ENCODE peak calls at places on chromosomes 3 and 15, in four cellular contexts. R, E, W and D are unnamed samples.

GRCh38 chr15:77120576-77120975 is 49.7 kb upstream of the TSPAN3 start:
- DNase-seq in R (no peak), E (no peak), W (no peak), D (no peak)

GRCh38 chr3:171712168-171712938 is 97.9 kb downstream of the PLD1 start:
- DNase-seq in R (no peak), E (no peak), W (no peak), D (no peak)

GRCh38 chr3:157662171-157662570 is 159.0 kb upstream of the VEPH1 start:
- DNase-seq in R (no peak), E (no peak), W (no peak), D (no peak)

GRCh38 chr3:190673157-190673556 is 159.3 kb downstream of the IL1RAP start:
- DNase-seq in R (no peak), E (no peak), W (no peak), D (no peak)

GRCh38 chr3:178198329-178198728 is 337.9 kb upstream of the KCNMB2 start:
- DNase-seq in R (no peak), E (no peak), W (no peak), D (no peak)

GRCh38 chr3:193826126-193826795 is 233.3 kb downstream of the OPA1 start:
- DNase-seq in R (no peak), E (no peak), W (peak), D (no peak)

GRCh38 chr15:45134682-45135604 is 5.1 kb downstream of the DUOX1 start:
- DNase-seq in R (no peak), E (no peak), W (no peak), D (no peak)

GRCh38 chr3:13891492-13892073 is 11.7 kb upstream of the WNT7A start:
- DNase-seq in R (no peak), E (no peak), W (peak), D (peak)

GRCh38 chr3:42906085-42906904 is at the start of gene ZNF662:
- DNase-seq in R (no peak), E (no peak), W (no peak), D (peak)

GRCh38 chr3:156459434-156459833 is 95.5 kb downstream of the SSR3 start:
- DNase-seq in R (no peak), E (no peak), W (no peak), D (peak)

GRCh38 chr3:31433679-31433992 is 99.1 kb upstream of the STT3B start:
- DNase-seq in R (no peak), E (no peak), W (no peak), D (no peak)

GRCh38 chr3:169522595-169523529 is 140.7 kb downstream of the MECOM start:
- DNase-seq in R (no peak), E (no peak), W (no peak), D (peak)

GRCh38 chr15:60417112-60417511 is 19.3 kb upstream of the ANXA2 start:
- DNase-seq in R (no peak), E (no peak), W (peak), D (no peak)

DNA sequence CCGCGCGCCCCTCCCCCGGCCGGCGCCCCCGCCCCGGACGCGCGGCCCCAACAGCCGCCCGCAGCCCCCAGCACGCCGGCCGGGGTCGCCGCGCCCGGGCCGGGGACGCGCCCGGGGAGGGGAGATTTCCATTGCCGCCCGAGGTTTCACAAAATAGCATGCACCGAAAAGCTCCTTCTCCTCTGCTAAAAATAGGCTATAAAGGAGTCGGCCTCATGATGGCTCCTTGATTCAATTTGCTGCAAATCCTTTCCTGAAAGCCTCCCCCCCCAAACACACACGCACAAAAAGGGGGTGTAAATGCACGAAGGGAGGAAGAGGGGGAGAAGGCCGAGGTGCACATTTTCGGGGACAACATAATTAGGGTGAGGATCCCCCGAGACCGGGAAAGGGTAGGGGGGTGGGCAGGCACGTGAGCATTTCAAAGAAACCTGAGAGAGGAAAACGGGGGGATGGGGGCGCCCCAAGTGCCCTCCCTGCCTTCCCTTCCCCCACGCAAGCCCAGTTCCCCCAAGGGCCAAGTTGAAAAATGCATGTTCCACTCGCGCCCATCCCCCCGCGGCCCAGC is 725 bp downstream of the TBL1XR1 start:
- DNase-seq in R (no peak), E (no peak), W (peak), D (peak)
- TF ChIP-seq JUND in R (no peak), E (no peak), W (no peak), D (no peak)

DNA sequence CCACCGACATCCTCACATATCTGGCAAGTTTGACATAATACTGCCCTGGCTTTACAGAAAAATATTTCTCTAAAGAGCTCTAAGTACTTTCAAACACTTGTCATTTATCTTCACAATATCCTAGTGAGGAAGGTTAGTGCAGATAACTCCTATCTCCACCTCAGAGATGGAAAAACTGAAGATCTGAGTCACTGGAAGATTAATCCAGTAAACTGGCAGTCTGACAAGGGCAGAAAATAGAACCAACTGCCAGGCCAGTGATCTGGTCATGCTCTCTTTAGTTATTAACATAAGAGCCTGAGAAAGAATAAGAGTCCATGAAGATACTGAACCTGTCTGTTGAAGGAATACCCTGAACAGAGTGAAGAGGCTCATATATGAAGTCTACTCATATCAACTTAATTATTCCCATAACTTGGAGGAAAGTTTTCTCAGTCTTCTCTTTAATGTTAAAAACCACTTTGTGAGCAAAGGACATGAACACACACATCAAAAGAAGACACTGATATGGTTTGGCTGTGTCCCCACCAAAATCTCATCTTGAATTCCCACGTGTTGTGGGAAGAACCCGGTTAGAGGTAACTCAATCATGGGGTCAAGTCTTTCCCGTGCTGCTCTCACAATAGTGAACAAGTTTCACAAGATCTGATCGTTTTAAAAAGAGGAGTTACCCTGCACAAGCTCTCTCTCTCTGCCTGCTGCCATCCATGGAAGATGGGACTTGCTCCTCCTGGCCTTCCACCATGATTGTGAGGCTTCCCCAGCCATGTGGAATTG is 61.4 kb downstream of the GOLIM4 start:
- DNase-seq in R (no peak), E (no peak), W (peak), D (no peak)
- TF ChIP-seq JUND in R (no peak), E (no peak), W (peak), D (no peak)

GRCh38 chr3:127291114-127291513 is 3.3 kb upstream of the PRR20G start:
- DNase-seq in R (no peak), E (no peak), W (no peak), D (no peak)

GRCh38 chr3:127288921-127289645 is 1.2 kb upstream of the PRR20G start:
- DNase-seq in R (no peak), E (peak), W (no peak), D (peak)

GRCh38 chr3:127288343-127288742 is 497 bp upstream of the PRR20G start:
- DNase-seq in R (no peak), E (no peak), W (no peak), D (no peak)

GRCh38 chr3:127291611-127292010 is 3.8 kb upstream of the PRR20G start:
- DNase-seq in R (peak), E (no peak), W (no peak), D (no peak)

GRCh38 chr3:127289646-127290575 is 2.1 kb upstream of the PRR20G start:
- DNase-seq in R (no peak), E (no peak), W (no peak), D (no peak)
- TF ChIP-seq JUND in R (no peak), E (no peak), W (no peak), D (no peak)

GRCh38 chr3:142977399-142977728 is 13.9 kb upstream of the PAQR9 start:
- DNase-seq in R (no peak), E (no peak), W (no peak), D (no peak)
- TF ChIP-seq JUND in R (no peak), E (no peak), W (no peak), D (no peak)

GRCh38 chr3:128429275-128429674 is 37.4 kb downstream of the DNAJB8 start:
- DNase-seq in R (no peak), E (no peak), W (no peak), D (no peak)
- TF ChIP-seq JUND in R (no peak), E (no peak), W (no peak), D (no peak)

DNA sequence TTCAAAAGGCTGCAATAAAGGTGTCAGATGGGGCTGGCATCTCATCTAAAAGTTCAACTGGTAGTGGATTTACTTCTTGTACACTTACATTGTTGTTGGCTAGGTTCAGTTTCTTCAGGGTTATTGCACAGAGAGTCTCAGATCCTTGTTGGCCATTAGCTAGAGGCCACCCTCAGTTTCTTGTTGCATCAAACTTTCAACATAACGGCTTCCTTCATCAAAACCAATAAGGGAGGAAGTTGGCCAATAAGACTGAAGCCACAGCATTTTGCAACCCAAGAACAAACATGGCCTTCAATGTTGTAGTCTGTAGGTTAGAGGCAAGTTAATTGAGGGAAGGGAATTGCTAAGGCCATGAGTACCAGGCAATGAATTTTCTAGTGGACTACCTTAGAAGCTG is 218.0 kb downstream of the ZBBX start:
- DNase-seq in R (no peak), E (no peak), W (no peak), D (no peak)
- TF ChIP-seq JUND in R (no peak), E (no peak), W (no peak), D (no peak)

GRCh38 chr3:105561875-105562274 is 195.2 kb downstream of the ALCAM start:
- DNase-seq in R (no peak), E (no peak), W (no peak), D (no peak)

GRCh38 chr3:105564546-105565288 is 198.0 kb downstream of the ALCAM start:
- DNase-seq in R (no peak), E (no peak), W (no peak), D (no peak)

GRCh38 chr3:105555206-105555605 is 188.5 kb downstream of the ALCAM start:
- DNase-seq in R (no peak), E (no peak), W (no peak), D (no peak)

DNA sequence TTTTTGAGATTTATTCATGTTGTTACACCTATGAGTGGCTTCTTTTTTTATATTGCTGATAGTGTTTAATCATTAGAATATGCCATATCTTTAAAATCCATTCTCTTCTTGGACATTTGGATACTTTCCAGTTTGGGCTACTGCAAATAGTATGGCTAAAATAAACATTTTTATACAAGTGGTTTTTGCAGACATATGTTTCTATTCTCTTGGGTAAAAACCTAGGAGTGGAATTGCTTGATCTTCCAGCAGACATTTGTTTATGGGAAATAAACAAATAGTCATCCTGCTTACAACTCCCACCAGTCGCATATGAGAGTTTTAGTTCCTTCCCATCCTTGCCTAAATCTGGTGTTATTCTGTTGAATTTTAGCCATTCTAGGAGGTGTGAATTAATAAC is 193.1 kb downstream of the ALCAM start:
- DNase-seq in R (no peak), E (no peak), W (no peak), D (no peak)
- TF ChIP-seq JUND in R (no peak), E (no peak), W (no peak), D (no peak)